ENCODE peak calls at places on chromosome 18, in four cellular contexts. A, F, L and I are unnamed samples.

GRCh38 chr18:46324556-46324955 is 220.4 kb downstream of the HAUS1 start:
- DNase-seq in L (peak), F (no peak), A (no peak), I (no peak)

GRCh38 chr18:27847412-27847811 is 329.5 kb downstream of the CDH2 start:
- DNase-seq in A (no peak), F (no peak), L (no peak), I (no peak)

GRCh38 chr18:14974576-14974975 is 226.6 kb downstream of the ANKRD30B start:
- DNase-seq in A (no peak), F (no peak), L (no peak), I (peak)

GRCh38 chr18:61308009-61308408 is 25.2 kb upstream of the CDH20 start:
- DNase-seq in F (no peak), A (no peak), L (no peak), I (no peak)

GRCh38 chr18:11830585-11830984 is 20.6 kb upstream of the CHMP1B start:
- DNase-seq in A (no peak), L (no peak), F (no peak), I (no peak)

GRCh38 chr18:43081396-43081795 is 34.1 kb downstream of the RIT2 start:
- DNase-seq in F (no peak), L (no peak), A (no peak), I (no peak)

GRCh38 chr18:38525039-38525438 is 959.4 kb upstream of the CELF4 start:
- DNase-seq in F (no peak), L (no peak), A (no peak), I (no peak)

GRCh38 chr18:32922951-32923430 is 150.2 kb upstream of the KLHL14 start:
- DNase-seq in L (no peak), A (no peak), F (no peak), I (no peak)

GRCh38 chr18:44682181-44682870 is 1.6 kb downstream of the SETBP1 start:
- DNase-seq in L (no peak), F (peak), A (no peak), I (no peak)

GRCh38 chr18:60534539-60534938 is 162.0 kb upstream of the MC4R start:
- DNase-seq in A (no peak), L (no peak), F (no peak), I (no peak)

GRCh38 chr18:29164993-29165599 is 988.2 kb upstream of the CDH2 start:
- DNase-seq in L (peak), F (no peak), A (no peak), I (no peak)

GRCh38 chr18:11937874-11938478 is 29.9 kb upstream of the MPPE1 start:
- DNase-seq in A (peak), F (peak), L (peak), I (no peak)

GRCh38 chr18:2908946-2909335 is 62.1 kb downstream of the EMILIN2 start:
- DNase-seq in F (no peak), A (no peak), L (no peak), I (no peak)

GRCh38 chr18:51151568-51152511 is 45.6 kb downstream of the MEX3C start:
- DNase-seq in L (no peak), F (peak), A (no peak), I (no peak)

GRCh38 chr18:2917255-2918047 is 70.6 kb downstream of the EMILIN2 start:
- DNase-seq in F (no peak), L (no peak), A (no peak), I (no peak)

GRCh38 chr18:77111449-77112160 is 21.0 kb downstream of the MBP start:
- DNase-seq in F (no peak), A (no peak), L (no peak), I (no peak)

DNA sequence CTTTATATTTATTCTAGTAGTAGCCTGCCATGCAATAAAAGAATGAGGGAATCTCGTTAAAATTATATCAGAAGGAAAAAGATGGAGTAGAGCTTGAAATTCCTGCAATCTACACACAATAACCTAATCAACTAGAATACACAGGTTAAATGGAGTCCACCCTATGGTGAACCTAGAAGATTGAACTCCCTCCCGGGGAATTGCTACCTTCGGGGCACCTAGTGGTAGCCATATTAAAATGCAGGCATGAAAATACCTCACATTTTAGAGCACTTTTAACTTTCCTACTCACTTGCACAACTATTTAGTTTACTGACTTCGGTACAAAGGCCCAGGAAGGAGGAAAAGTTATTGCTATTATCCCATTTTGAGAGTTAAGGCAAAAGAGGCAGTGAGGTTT is 174.5 kb downstream of the SS18 start:
- DNase-seq in A (no peak), F (no peak), L (no peak), I (no peak)
- H3K27ac ChIP-seq in A (no peak), F (no peak), L (no peak), I (no peak)

DNA sequence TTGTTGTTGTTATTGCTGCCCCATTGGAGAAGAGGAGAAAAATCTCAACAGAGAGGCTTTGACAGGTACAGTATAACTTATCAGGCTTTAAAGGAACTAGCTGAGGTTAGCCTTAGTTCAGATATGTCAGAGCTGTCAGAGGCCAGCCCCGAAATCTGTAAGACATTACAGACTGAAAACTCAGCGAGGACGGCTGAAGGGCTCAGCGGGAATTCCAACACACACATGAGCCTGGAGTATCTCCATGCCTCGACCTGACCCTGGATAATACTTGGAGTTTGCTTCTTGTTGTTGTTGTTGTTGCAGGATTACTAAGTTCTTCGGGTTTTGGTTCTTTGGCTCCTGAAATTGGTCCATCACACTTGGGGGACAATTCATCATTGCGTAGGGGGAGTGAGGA is 166.9 kb downstream of the MIB1 start:
- DNase-seq in A (no peak), L (no peak), F (no peak), I (no peak)
- H3K27ac ChIP-seq in A (no peak), L (no peak), F (no peak), I (no peak)

GRCh38 chr18:10685484-10685883 is 159.7 kb downstream of the NAPG start:
- DNase-seq in A (no peak), L (no peak), F (no peak), I (no peak)
- H3K27ac ChIP-seq in A (no peak), L (no peak), F (no peak), I (no peak)

GRCh38 chr18:23992941-23993280 is 21.6 kb upstream of the TTC39C start:
- DNase-seq in L (no peak), F (no peak), A (no peak), I (no peak)
- H3K27ac ChIP-seq in L (no peak), F (no peak), A (peak), I (peak)

DNA sequence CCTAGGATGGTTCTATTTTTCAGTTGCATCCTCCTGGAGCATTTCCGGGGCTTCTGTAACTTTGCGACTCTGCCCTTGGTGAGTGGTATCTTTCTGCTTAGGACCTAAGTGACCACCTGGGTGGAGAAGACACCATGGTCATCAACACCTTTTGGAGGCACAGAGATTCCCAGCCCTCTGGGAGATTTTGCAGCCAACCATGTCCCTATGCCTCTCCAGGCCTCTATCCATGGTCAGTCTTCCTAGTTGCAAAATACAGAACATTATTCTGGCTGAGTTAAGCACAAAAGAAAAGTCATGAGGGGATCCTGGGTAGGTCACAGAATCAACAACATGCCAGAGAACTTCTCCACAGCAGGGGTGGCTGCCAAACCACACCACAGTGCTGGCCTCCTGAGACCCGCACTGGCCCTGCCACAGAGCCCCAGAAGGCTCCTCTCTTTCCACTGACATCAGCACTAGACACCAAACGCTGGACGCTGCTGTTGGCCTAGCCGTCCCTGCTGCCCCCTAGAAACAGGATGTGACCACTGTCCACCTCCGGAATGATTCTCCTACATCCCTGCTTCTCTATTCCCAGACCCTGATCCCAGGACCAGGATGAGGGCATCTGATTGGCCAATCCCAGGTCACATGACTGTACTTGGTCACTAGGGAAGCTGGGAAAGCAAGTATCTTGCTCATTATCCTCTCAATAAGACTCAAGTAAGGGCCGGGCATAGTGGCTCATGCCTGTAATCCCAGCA is 47.7 kb downstream of the SMAD7 start:
- DNase-seq in L (no peak), F (no peak), A (peak), I (no peak)
- H3K27ac ChIP-seq in L (no peak), F (peak), A (peak), I (no peak)

GRCh38 chr18:62436636-62437519 is 85.9 kb upstream of the ZCCHC2 start:
- DNase-seq in A (peak), L (no peak), F (peak), I (no peak)

GRCh38 chr18:62438876-62439275 is 83.9 kb upstream of the ZCCHC2 start:
- DNase-seq in L (no peak), F (no peak), A (no peak), I (no peak)

GRCh38 chr18:62437520-62438329 is 85.1 kb upstream of the ZCCHC2 start:
- DNase-seq in F (peak), L (no peak), A (no peak), I (no peak)

GRCh38 chr18:62435435-62436031 is 87.3 kb upstream of the ZCCHC2 start:
- DNase-seq in A (no peak), F (peak), L (no peak), I (no peak)

GRCh38 chr18:62438402-62438801 is 84.4 kb upstream of the ZCCHC2 start:
- DNase-seq in F (no peak), L (no peak), A (no peak), I (no peak)
- H3K27ac ChIP-seq in F (no peak), L (no peak), A (peak), I (peak)

GRCh38 chr18:63150942-63151421 is 168.6 kb downstream of the BCL2 start:
- DNase-seq in A (no peak), F (no peak), L (no peak), I (no peak)
- H3K27ac ChIP-seq in A (no peak), F (no peak), L (no peak), I (no peak)

GRCh38 chr18:37160038-37160745 is 331.3 kb downstream of the KIAA1328 start:
- DNase-seq in A (no peak), F (no peak), L (no peak), I (no peak)
- H3K27ac ChIP-seq in A (no peak), F (no peak), L (no peak), I (no peak)

GRCh38 chr18:58576641-58577251 is 52.1 kb downstream of the ALPK2 start:
- DNase-seq in F (no peak), A (no peak), L (no peak), I (no peak)

GRCh38 chr18:58578835-58579560 is 49.9 kb downstream of the ALPK2 start:
- DNase-seq in F (no peak), L (no peak), A (no peak), I (peak)

GRCh38 chr18:58580078-58580477 is 48.8 kb downstream of the ALPK2 start:
- DNase-seq in L (no peak), F (no peak), A (no peak), I (no peak)

GRCh38 chr18:58579561-58580047 is 49.3 kb downstream of the ALPK2 start:
- DNase-seq in L (no peak), F (no peak), A (no peak), I (no peak)

GRCh38 chr18:58578321-58578720 is 50.6 kb downstream of the ALPK2 start:
- DNase-seq in F (no peak), L (no peak), A (no peak), I (no peak)
- H3K27ac ChIP-seq in F (no peak), L (no peak), A (peak), I (no peak)

GRCh38 chr18:52700116-52700515 is 360.1 kb downstream of the DCC start:
- DNase-seq in L (no peak), F (no peak), A (no peak), I (no peak)

GRCh38 chr18:52700757-52701156 is 360.8 kb downstream of the DCC start:
- DNase-seq in L (no peak), F (no peak), A (no peak), I (no peak)

GRCh38 chr18:52701219-52701935 is 361.4 kb downstream of the DCC start:
- DNase-seq in L (no peak), F (no peak), A (no peak), I (no peak)
- H3K27ac ChIP-seq in L (no peak), F (no peak), A (no peak), I (no peak)